ENCODE peak calls at places on chromosome 4, in nine cellular contexts. M is iris pigment epithelial cell; W is lung microvascular endothelial cell; G is activated B cell treated with CpG ODN at 0.5 μM for 24 hours; R is CD8-positive, alpha-beta T cell; O is GM10248; T is epithelial cell of esophagus; V is anterior cingulate cortex; J is NCI-H1930. D is an unnamed sample.

GRCh38 chr4:17558941-17559708 is 17.9 kb upstream of the LAP3 start:
- DNase-seq in R (no peak), V (no peak), J (no peak), T (no peak), O (no peak), G (no peak), W (no peak), M (no peak), D (no peak)

GRCh38 chr4:110620352-110621327 is 2.2 kb downstream of the PITX2 start:
- DNase-seq in J (no peak), V (no peak), T (peak; percentile 24), G (no peak), W (peak; percentile 53), O (no peak), M (peak; percentile 80), R (no peak), D (peak; percentile 64)

GRCh38 chr4:1836650-1837049 is 19.3 kb downstream of the LETM1 start:
- DNase-seq in J (no peak), T (no peak), M (no peak), O (no peak), R (no peak), G (no peak), V (no peak), W (no peak), D (no peak)

GRCh38 chr4:155687380-155687982 is 20.8 kb downstream of the GUCY1A1 start:
- DNase-seq in J (no peak), W (no peak), V (no peak), G (no peak), T (no peak), O (no peak), R (no peak), M (no peak), D (peak; percentile 50)

GRCh38 chr4:30765022-30765421 is 44.9 kb downstream of the PCDH7 start:
- DNase-seq in R (no peak), M (no peak), T (no peak), G (no peak), V (no peak), W (no peak), J (no peak), O (no peak), D (no peak)

GRCh38 chr4:140003851-140004579 is 150.0 kb downstream of the MAML3 start:
- DNase-seq in V (no peak), R (no peak), M (no peak), G (no peak), J (no peak), O (no peak), T (no peak), W (no peak), D (no peak)

GRCh38 chr4:16092682-16093319 is 9.0 kb upstream of the PROM1 start:
- DNase-seq in O (no peak), V (no peak), T (no peak), M (no peak), J (no peak), G (no peak), R (no peak), W (no peak), D (no peak)

GRCh38 chr4:137677851-137678250 is 145.6 kb upstream of the PCDH18 start:
- DNase-seq in T (peak; percentile 57), R (no peak), V (no peak), O (no peak), W (no peak), G (no peak), J (no peak), M (peak; percentile 60), D (no peak)

GRCh38 chr4:150849016-150849415 is 166.1 kb downstream of the LRBA start:
- DNase-seq in G (no peak), R (no peak), M (peak; percentile 1), W (no peak), V (no peak), J (no peak), O (no peak), T (peak; percentile 82), D (no peak)

GRCh38 chr4:7769936-7770674 is 169.6 kb downstream of the AFAP1 start:
- DNase-seq in R (no peak), J (no peak), W (peak; percentile 41), T (peak; percentile 17), G (no peak), V (no peak), O (peak; percentile 55), M (peak; percentile 36), D (peak; percentile 10)

GRCh38 chr4:98566491-98567008 is 91.9 kb downstream of the TSPAN5 start:
- DNase-seq in M (no peak), T (peak; percentile 40), G (no peak), W (no peak), O (no peak), J (no peak), V (peak; percentile 69), R (no peak), D (peak; percentile 82)

GRCh38 chr4:137378393-137379290 is 153.7 kb downstream of the PCDH18 start:
- DNase-seq in J (no peak), O (no peak), R (no peak), M (no peak), T (peak; percentile 27), G (no peak), W (no peak), V (no peak), D (no peak)

GRCh38 chr4:73021634-73022033 is 47.9 kb downstream of the COX18 start:
- DNase-seq in R (no peak), G (no peak), J (no peak), V (no peak), O (peak; percentile 42), W (peak; percentile 84), T (peak; percentile 73), M (peak; percentile 71), D (peak; percentile 53)

GRCh38 chr4:83558693-83559092 is 22.8 kb downstream of the GPAT3 start:
- DNase-seq in V (no peak), G (no peak), O (no peak), M (peak; percentile 50), J (no peak), T (no peak), R (no peak), W (no peak), D (no peak)

GRCh38 chr4:139528377-139529005 is 27.5 kb downstream of the SETD7 start:
- DNase-seq in W (no peak), G (no peak), J (no peak), O (no peak), T (peak; percentile 61), R (peak; percentile 51), V (no peak), M (peak; percentile 97), D (peak; percentile 87)

GRCh38 chr4:76658231-76659102 is 223.4 kb downstream of the SHROOM3 start:
- DNase-seq in M (peak; percentile 61), J (no peak), T (peak; percentile 71), G (no peak), W (no peak), O (no peak), R (no peak), V (no peak), D (no peak)

GRCh38 chr4:38818441-38818976 is 13.9 kb upstream of the TLR1 start:
- DNase-seq in G (no peak), J (no peak), T (peak; percentile 91), W (no peak), V (no peak), O (peak; percentile 55), M (no peak), R (no peak), D (no peak)

GRCh38 chr4:71257761-71258160 is 81.1 kb upstream of the SLC4A4 start:
- DNase-seq in R (no peak), T (no peak), J (no peak), W (no peak), G (no peak), V (no peak), O (no peak), M (no peak), D (no peak)

GRCh38 chr4:102759835-102760644 is 728 bp downstream of the MANBA start:
- DNase-seq in R (no peak), V (peak; percentile 84), G (no peak), M (peak; percentile 52), O (peak; percentile 70), T (peak; percentile 50), J (no peak), W (peak; percentile 35), D (peak; percentile 43)

GRCh38 chr4:175970734-175971133 is 94.9 kb upstream of the WDR17 start:
- DNase-seq in W (no peak), T (no peak), V (no peak), O (no peak), M (no peak), G (no peak), R (no peak), J (no peak), D (no peak)

GRCh38 chr4:16140520-16141249 is 56.9 kb upstream of the PROM1 start:
- DNase-seq in J (no peak), V (no peak), M (peak; percentile 94), W (peak; percentile 23), G (no peak), T (peak; percentile 74), O (no peak), R (no peak), D (no peak)

GRCh38 chr4:185143596-185143969 is 517 bp downstream of the SLC25A4 start:
- DNase-seq in J (no peak), O (no peak), V (no peak), M (peak; percentile 28), T (peak; percentile 67), R (no peak), G (no peak), W (peak; percentile 44), D (peak; percentile 51)

GRCh38 chr4:35521682-35522081 is 722.6 kb downstream of the ARAP2 start:
- DNase-seq in V (no peak), M (no peak), R (no peak), W (no peak), T (no peak), J (no peak), G (no peak), O (no peak), D (no peak)

GRCh38 chr4:148076964-148077363 is 345.1 kb downstream of the ARHGAP10 start:
- DNase-seq in G (no peak), O (no peak), M (peak; percentile 60), T (no peak), R (no peak), V (no peak), J (no peak), W (no peak), D (no peak)

GRCh38 chr4:7172946-7173345 is 19.4 kb upstream of the SORCS2 start:
- DNase-seq in R (no peak), M (no peak), G (no peak), T (no peak), W (no peak), O (no peak), J (no peak), V (no peak), D (no peak)

GRCh38 chr4:11468901-11469300 is 40.2 kb upstream of the HS3ST1 start:
- DNase-seq in W (no peak), V (no peak), M (no peak), O (no peak), T (no peak), R (no peak), J (no peak), G (no peak), D (no peak)

GRCh38 chr4:2298548-2298991 is 36.7 kb upstream of the MXD4 start:
- DNase-seq in R (peak; percentile 47), W (no peak), O (no peak), G (no peak), J (no peak), M (no peak), T (no peak), V (no peak), D (no peak)